ENCODE peak calls at places on chromosomes 7 and 10, in four cellular contexts. One of them, this sample, is unnamed.
A peak's percentile ranks its signal among the peaks of the same experiment; 100 is the strongest.

GRCh38 chr10:102710604-102711003 is 3.6 kb downstream of the ARL3 start:
- DNase-seq in fibroblast of lung: peak; percentile 85
- DNase-seq in GM23248: peak; percentile 79
- DNase-seq in astrocyte: peak; percentile 87
- DNase-seq in this sample: peak; percentile 77

GRCh38 chr7:343227-343822 is 53.4 kb downstream of the FOXL3 start:
- DNase-seq in GM23248: no peak
- DNase-seq in fibroblast of lung: no peak
- DNase-seq in astrocyte: no peak
- DNase-seq in this sample: no peak

GRCh38 chr7:22681852-22682657 is 44.9 kb upstream of the IL6 start:
- DNase-seq in astrocyte: no peak
- DNase-seq in GM23248: no peak
- DNase-seq in fibroblast of lung: no peak
- DNase-seq in this sample: no peak

GRCh38 chr7:142375710-142376313 is 118.0 kb upstream of the PRSS58 start:
- DNase-seq in GM23248: peak; percentile 65
- DNase-seq in astrocyte: no peak
- DNase-seq in fibroblast of lung: peak; percentile 42
- DNase-seq in this sample: peak; percentile 56

GRCh38 chr7:137962875-137963507 is 38.9 kb downstream of the CREB3L2 start:
- DNase-seq in fibroblast of lung: no peak
- DNase-seq in astrocyte: no peak
- DNase-seq in GM23248: no peak
- DNase-seq in this sample: no peak

GRCh38 chr7:144821069-144821468 is 14.8 kb downstream of the TPK1 start:
- DNase-seq in GM23248: no peak
- DNase-seq in astrocyte: no peak
- DNase-seq in fibroblast of lung: no peak
- DNase-seq in this sample: no peak

GRCh38 chr7:105389090-105389650 is 449 bp upstream of the SRPK2 start:
- DNase-seq in astrocyte: peak; percentile 31
- DNase-seq in GM23248: peak; percentile 86
- DNase-seq in fibroblast of lung: peak; percentile 54
- DNase-seq in this sample: peak; percentile 71

GRCh38 chr10:131177431-131178327 is 133.8 kb downstream of the TCERG1L start:
- DNase-seq in GM23248: no peak
- DNase-seq in astrocyte: no peak
- DNase-seq in fibroblast of lung: no peak
- DNase-seq in this sample: no peak

GRCh38 chr7:28865494-28866257 is 92.5 kb downstream of the TRIL start:
- DNase-seq in GM23248: no peak
- DNase-seq in fibroblast of lung: no peak
- DNase-seq in astrocyte: no peak
- DNase-seq in this sample: peak; percentile 78

GRCh38 chr10:36172054-36172531 is 530.0 kb upstream of the FZD8 start:
- DNase-seq in fibroblast of lung: peak; percentile 57
- DNase-seq in astrocyte: peak; percentile 64
- DNase-seq in GM23248: peak; percentile 85
- DNase-seq in this sample: peak; percentile 82

GRCh38 chr7:143120696-143121405 is 11.0 kb upstream of the PIP start:
- DNase-seq in GM23248: no peak
- DNase-seq in fibroblast of lung: no peak
- DNase-seq in astrocyte: no peak
- DNase-seq in this sample: peak; percentile 42

GRCh38 chr7:88361357-88361756 is 54.7 kb upstream of the STEAP4 start:
- DNase-seq in GM23248: no peak
- DNase-seq in fibroblast of lung: no peak
- DNase-seq in astrocyte: no peak
- DNase-seq in this sample: no peak

GRCh38 chr10:38112159-38112558 is 18.0 kb downstream of the ZNF37A start:
- DNase-seq in GM23248: no peak
- DNase-seq in astrocyte: no peak
- DNase-seq in fibroblast of lung: peak; percentile 2
- DNase-seq in this sample: no peak

GRCh38 chr7:150975536-150976285 is 2.4 kb downstream of the KCNH2 start:
- DNase-seq in astrocyte: no peak
- DNase-seq in GM23248: no peak
- DNase-seq in fibroblast of lung: no peak
- DNase-seq in this sample: no peak

GRCh38 chr7:36784991-36785940 is 61.0 kb upstream of the AOAH start:
- DNase-seq in GM23248: no peak
- DNase-seq in astrocyte: no peak
- DNase-seq in fibroblast of lung: no peak
- DNase-seq in this sample: no peak

GRCh38 chr10:88216976-88217375 is 353.6 kb downstream of the PTEN start:
- DNase-seq in astrocyte: no peak
- DNase-seq in GM23248: no peak
- DNase-seq in fibroblast of lung: no peak
- DNase-seq in this sample: no peak

GRCh38 chr7:102196028-102196427 is 90.6 kb upstream of the SH2B2 start:
- DNase-seq in GM23248: no peak
- DNase-seq in fibroblast of lung: no peak
- DNase-seq in astrocyte: no peak
- DNase-seq in this sample: no peak

GRCh38 chr10:44070282-44070681 is 314.6 kb downstream of the CXCL12 start:
- DNase-seq in astrocyte: no peak
- DNase-seq in GM23248: no peak
- DNase-seq in fibroblast of lung: no peak
- DNase-seq in this sample: no peak

GRCh38 chr7:144834516-144835165 is 1.2 kb downstream of the TPK1 start:
- DNase-seq in GM23248: peak; percentile 68
- DNase-seq in astrocyte: no peak
- DNase-seq in fibroblast of lung: no peak
- DNase-seq in this sample: no peak

GRCh38 chr7:151274936-151275812 is 26.7 kb upstream of the SMARCD3 start:
- DNase-seq in GM23248: no peak
- DNase-seq in fibroblast of lung: no peak
- DNase-seq in astrocyte: no peak
- DNase-seq in this sample: no peak

GRCh38 chr7:134619627-134620331 is 26.9 kb upstream of the BPGM start:
- DNase-seq in GM23248: peak; percentile 97
- DNase-seq in fibroblast of lung: peak; percentile 73
- DNase-seq in astrocyte: peak; percentile 94
- DNase-seq in this sample: peak; percentile 74

GRCh38 chr10:33805831-33806230 is 471.4 kb upstream of the NRP1 start:
- DNase-seq in fibroblast of lung: peak; percentile 44
- DNase-seq in GM23248: no peak
- DNase-seq in astrocyte: no peak
- DNase-seq in this sample: peak; percentile 35

GRCh38 chr10:77441541-77442175 is 195.9 kb downstream of the KCNMA1 start:
- DNase-seq in GM23248: no peak
- DNase-seq in astrocyte: no peak
- DNase-seq in fibroblast of lung: no peak
- DNase-seq in this sample: no peak

GRCh38 chr10:110033724-110034235 is 26.0 kb downstream of the ADD3 start:
- DNase-seq in astrocyte: no peak
- DNase-seq in fibroblast of lung: no peak
- DNase-seq in GM23248: no peak
- DNase-seq in this sample: peak; percentile 36

GRCh38 chr10:93357680-93358079 is 124.5 kb downstream of the MYOF start:
- DNase-seq in GM23248: peak; percentile 62
- DNase-seq in astrocyte: peak; percentile 13
- DNase-seq in fibroblast of lung: peak; percentile 41
- DNase-seq in this sample: peak; percentile 52

GRCh38 chr7:15832996-15833395 is 146.5 kb upstream of the MEOX2 start:
- DNase-seq in astrocyte: no peak
- DNase-seq in fibroblast of lung: peak; percentile 70
- DNase-seq in GM23248: peak; percentile 10
- DNase-seq in this sample: peak; percentile 70

GRCh38 chr7:132180481-132180880 is 395.8 kb downstream of the PLXNA4 start:
- DNase-seq in astrocyte: no peak
- DNase-seq in GM23248: no peak
- DNase-seq in fibroblast of lung: no peak
- DNase-seq in this sample: no peak

GRCh38 chr10:110410329-110411046 is 87.2 kb upstream of the DUSP5 start:
- DNase-seq in fibroblast of lung: peak; percentile 97
- DNase-seq in astrocyte: peak; percentile 98
- DNase-seq in GM23248: peak; percentile 94
- DNase-seq in this sample: peak; percentile 93

GRCh38 chr7:130142654-130143333 is 62.4 kb downstream of the TMEM209 start:
- DNase-seq in fibroblast of lung: no peak
- DNase-seq in astrocyte: no peak
- DNase-seq in GM23248: no peak
- DNase-seq in this sample: no peak
- H3K9ac ChIP-seq in fibroblast of lung: no peak overlapping the region
- H3K9ac ChIP-seq in astrocyte: no peak overlapping the region
- H3K9ac ChIP-seq in GM23248: no peak overlapping the region
- H3K9ac ChIP-seq in this sample: no peak overlapping the region

DNA sequence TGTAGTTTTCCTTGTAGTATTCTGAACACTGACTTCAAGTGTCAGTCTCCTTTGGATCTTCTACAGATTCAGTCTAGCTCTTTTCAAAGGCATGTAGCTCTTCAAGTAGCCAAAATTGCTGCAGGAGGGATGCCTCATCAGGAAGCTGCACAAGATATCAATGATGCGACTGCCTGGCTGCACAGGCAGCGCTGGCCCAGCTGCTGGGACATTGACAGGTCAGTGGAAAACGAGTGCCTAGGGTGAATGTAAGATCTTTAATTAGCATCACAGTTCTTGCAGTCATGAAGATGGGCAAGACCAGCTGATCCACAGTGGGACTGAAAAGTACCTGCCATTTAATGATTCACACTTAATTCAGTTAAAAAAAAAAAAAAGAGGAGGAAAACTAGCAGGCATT is 167.6 kb downstream of the ANK3 start:
- DNase-seq in GM23248: no peak
- DNase-seq in fibroblast of lung: no peak
- DNase-seq in astrocyte: no peak
- DNase-seq in this sample: no peak
- H3K4me1 ChIP-seq in GM23248: no peaks in the 10 kb centered on the region
- H3K4me1 ChIP-seq in fibroblast of lung: no peaks in the 10 kb centered on the region
- H3K4me1 ChIP-seq in astrocyte: no peaks in the 10 kb centered on the region
- H3K4me1 ChIP-seq in this sample: no peaks in the 10 kb centered on the region

GRCh38 chr10:58952162-58952561 is 224.3 kb upstream of the PHYHIPL start:
- DNase-seq in GM23248: peak; percentile 58
- DNase-seq in astrocyte: no peak
- DNase-seq in fibroblast of lung: no peak
- DNase-seq in this sample: peak; percentile 29
- H3K9ac ChIP-seq in GM23248: peak overlapping the region; percentile 31
- H3K9ac ChIP-seq in astrocyte: no peak overlapping the region
- H3K9ac ChIP-seq in fibroblast of lung: no peak overlapping the region
- H3K9ac ChIP-seq in this sample: peak overlapping the region; percentile 70

DNA sequence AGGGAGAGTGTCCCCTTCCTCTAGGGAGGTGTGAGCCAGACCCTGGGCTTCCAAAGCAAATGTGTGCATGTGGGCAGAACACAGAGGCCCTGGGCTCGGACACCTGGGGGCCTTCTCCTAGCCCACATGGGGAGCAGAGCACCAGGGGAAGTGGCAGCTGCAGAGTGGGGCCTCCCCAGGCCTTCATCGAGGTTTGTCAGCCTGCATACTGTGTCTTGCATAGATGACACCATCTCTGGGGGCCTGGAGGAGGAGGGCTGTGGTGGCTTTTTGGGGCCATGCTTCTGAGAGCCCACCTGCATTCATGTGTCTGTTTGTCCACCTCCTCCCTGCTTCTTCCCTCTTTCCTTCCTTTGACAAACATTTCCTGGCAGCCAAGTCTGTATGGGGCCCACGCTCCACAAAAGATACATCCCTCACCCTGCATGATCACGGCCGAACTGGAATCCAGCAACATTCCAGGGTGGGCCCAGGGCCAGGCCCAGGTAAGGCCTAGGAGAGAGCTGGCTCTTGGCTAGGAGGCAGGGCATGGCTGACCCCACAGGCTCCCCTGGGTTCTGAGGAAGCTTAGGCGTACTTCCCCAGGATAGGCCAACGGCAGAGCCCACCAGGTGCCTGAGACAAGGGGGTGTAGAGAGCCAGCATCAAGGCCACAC is 79.2 kb downstream of the ZMIZ1 start:
- DNase-seq in GM23248: no peak
- DNase-seq in fibroblast of lung: no peak
- DNase-seq in astrocyte: no peak
- DNase-seq in this sample: no peak
- H3K4me1 ChIP-seq in GM23248: peaks cover 68% of the 10 kb centered on the region
- H3K4me1 ChIP-seq in fibroblast of lung: peaks cover 73% of the 10 kb centered on the region
- H3K4me1 ChIP-seq in astrocyte: peaks cover 78% of the 10 kb centered on the region
- H3K4me1 ChIP-seq in this sample: peaks cover 79% of the 10 kb centered on the region

GRCh38 chr7:19707240-19707639 is 1.6 kb downstream of the POLR1F start:
- DNase-seq in fibroblast of lung: peak; percentile 10
- DNase-seq in GM23248: peak; percentile 29
- DNase-seq in astrocyte: no peak
- DNase-seq in this sample: peak; percentile 13
- H3K9ac ChIP-seq in fibroblast of lung: no peak overlapping the region
- H3K9ac ChIP-seq in GM23248: peak overlapping the region; percentile 93
- H3K9ac ChIP-seq in astrocyte: peak overlapping the region; percentile 97
- H3K9ac ChIP-seq in this sample: no peak overlapping the region

GRCh38 chr7:139367438-139368155 is 7.9 kb downstream of the LUC7L2 start:
- DNase-seq in GM23248: no peak
- DNase-seq in fibroblast of lung: no peak
- DNase-seq in astrocyte: no peak
- DNase-seq in this sample: no peak
- H3K4me1 ChIP-seq in GM23248: peaks cover 26% of the 10 kb centered on the region
- H3K4me1 ChIP-seq in fibroblast of lung: no peaks in the 10 kb centered on the region
- H3K4me1 ChIP-seq in astrocyte: peaks cover under 1% of the 10 kb centered on the region
- H3K4me1 ChIP-seq in this sample: peaks cover 17% of the 10 kb centered on the region